ENCODE peak calls at places on chromosomes 3 and 15, in eight cellular contexts. M, W, L, R, S, Z, F and B are unnamed samples.

GRCh38 chr3:24519368-24520100 is 24.9 kb upstream of the THRB start:
- DNase-seq in F (peak), L (peak), S (no peak), M (no peak), W (no peak), R (peak), Z (no peak), B (no peak)

GRCh38 chr3:147392083-147392916 is 14.0 kb downstream of the ZIC4 start:
- DNase-seq in W (peak), Z (no peak), L (no peak), M (no peak), R (no peak), S (peak), F (no peak), B (no peak)

GRCh38 chr15:59997070-59997701 is 6.9 kb upstream of the FOXB1 start:
- DNase-seq in W (no peak), S (peak), Z (no peak), L (peak), R (no peak), M (no peak), F (no peak), B (peak)

GRCh38 chr15:67405208-67406191 is 115.4 kb upstream of the C15orf61 start:
- DNase-seq in W (no peak), L (peak), F (no peak), R (no peak), M (peak), S (no peak), Z (peak), B (no peak)

GRCh38 chr3:75337226-75337900 is 326.8 kb upstream of the FRG2C start:
- DNase-seq in S (no peak), Z (no peak), F (no peak), W (no peak), R (no peak), L (no peak), M (no peak), B (no peak)

GRCh38 chr3:175187586-175187985 is 328.5 kb downstream of the NAALADL2 start:
- DNase-seq in L (no peak), R (no peak), S (no peak), W (no peak), F (no peak), M (no peak), Z (no peak), B (no peak)

GRCh38 chr15:100043069-100043641 is 298.6 kb downstream of the ADAMTS17 start:
- DNase-seq in M (peak), R (no peak), Z (peak), W (peak), F (no peak), L (no peak), S (no peak), B (peak)

GRCh38 chr15:89666858-89667705 is 11.8 kb upstream of the KIF7 start:
- DNase-seq in S (no peak), W (no peak), M (no peak), L (no peak), R (no peak), F (no peak), Z (no peak), B (no peak)

GRCh38 chr15:92525758-92526245 is 129.8 kb downstream of the FAM174B start:
- DNase-seq in F (no peak), M (no peak), W (no peak), S (no peak), Z (no peak), R (no peak), L (no peak), B (no peak)

GRCh38 chr3:188220988-188221818 is 67.2 kb downstream of the LPP start:
- DNase-seq in L (no peak), F (peak), R (no peak), S (no peak), Z (no peak), M (no peak), W (no peak), B (no peak)

GRCh38 chr3:55592572-55592971 is 105.5 kb upstream of the WNT5A start:
- DNase-seq in S (no peak), F (no peak), R (no peak), W (no peak), Z (no peak), M (no peak), L (no peak), B (no peak)

GRCh38 chr3:41592753-41593152 is 369.1 kb downstream of the ULK4 start:
- DNase-seq in F (no peak), Z (no peak), L (no peak), S (no peak), W (no peak), M (no peak), R (no peak), B (peak)

GRCh38 chr15:59833366-59833765 is 144.2 kb upstream of the BNIP2 start:
- DNase-seq in W (no peak), S (no peak), M (no peak), F (no peak), L (no peak), R (no peak), Z (no peak), B (no peak)

GRCh38 chr15:89177633-89178306 is 43.6 kb downstream of the RLBP1 start:
- DNase-seq in F (peak), R (peak), L (peak), S (peak), W (peak), M (peak), Z (peak), B (peak)

GRCh38 chr15:59087731-59088130 is 17.2 kb upstream of the CCNB2 start:
- DNase-seq in M (no peak), Z (no peak), S (no peak), R (no peak), L (no peak), F (no peak), W (no peak), B (no peak)

GRCh38 chr3:4644954-4645353 is 151.8 kb downstream of the ITPR1 start:
- DNase-seq in L (no peak), F (no peak), W (no peak), S (no peak), M (no peak), R (no peak), Z (no peak), B (no peak)

GRCh38 chr3:18236726-18237125 is 188.4 kb downstream of the SATB1 start:
- DNase-seq in Z (no peak), S (no peak), F (no peak), L (no peak), M (no peak), R (no peak), W (no peak), B (no peak)

GRCh38 chr15:70429323-70429722 is 331.6 kb upstream of the TLE3 start:
- DNase-seq in W (no peak), R (no peak), F (no peak), S (no peak), L (no peak), M (no peak), Z (no peak), B (no peak)

GRCh38 chr3:139491027-139491700 is 14.8 kb upstream of the RBP2 start:
- DNase-seq in F (peak), M (peak), Z (no peak), S (peak), R (no peak), W (no peak), L (no peak), B (no peak)

GRCh38 chr15:43852607-43853006 is 25.8 kb downstream of the WDR76 start:
- DNase-seq in M (no peak), Z (no peak), F (no peak), S (no peak), R (no peak), L (no peak), W (no peak), B (no peak)

GRCh38 chr3:51933471-51934138 is 8.1 kb downstream of the RRP9 start:
- DNase-seq in S (peak), W (no peak), F (no peak), L (no peak), R (no peak), M (no peak), Z (no peak), B (no peak)

GRCh38 chr15:69357773-69358765 is 56.1 kb upstream of the KIF23 start:
- DNase-seq in M (no peak), S (no peak), L (peak), R (no peak), W (no peak), F (peak), Z (peak), B (no peak)

GRCh38 chr3:195097331-195098255 is 173.4 kb downstream of the XXYLT1 start:
- DNase-seq in W (peak), L (no peak), Z (no peak), S (no peak), M (no peak), F (no peak), R (no peak), B (peak)

GRCh38 chr15:39565851-39566250 is 15.0 kb upstream of the THBS1 start:
- DNase-seq in W (no peak), M (no peak), R (no peak), S (no peak), L (no peak), F (no peak), Z (no peak), B (no peak)

GRCh38 chr3:98886525-98886924 is 15.0 kb downstream of the DCBLD2 start:
- DNase-seq in Z (no peak), S (no peak), W (peak), M (no peak), F (no peak), R (no peak), L (no peak), B (no peak)

DNA sequence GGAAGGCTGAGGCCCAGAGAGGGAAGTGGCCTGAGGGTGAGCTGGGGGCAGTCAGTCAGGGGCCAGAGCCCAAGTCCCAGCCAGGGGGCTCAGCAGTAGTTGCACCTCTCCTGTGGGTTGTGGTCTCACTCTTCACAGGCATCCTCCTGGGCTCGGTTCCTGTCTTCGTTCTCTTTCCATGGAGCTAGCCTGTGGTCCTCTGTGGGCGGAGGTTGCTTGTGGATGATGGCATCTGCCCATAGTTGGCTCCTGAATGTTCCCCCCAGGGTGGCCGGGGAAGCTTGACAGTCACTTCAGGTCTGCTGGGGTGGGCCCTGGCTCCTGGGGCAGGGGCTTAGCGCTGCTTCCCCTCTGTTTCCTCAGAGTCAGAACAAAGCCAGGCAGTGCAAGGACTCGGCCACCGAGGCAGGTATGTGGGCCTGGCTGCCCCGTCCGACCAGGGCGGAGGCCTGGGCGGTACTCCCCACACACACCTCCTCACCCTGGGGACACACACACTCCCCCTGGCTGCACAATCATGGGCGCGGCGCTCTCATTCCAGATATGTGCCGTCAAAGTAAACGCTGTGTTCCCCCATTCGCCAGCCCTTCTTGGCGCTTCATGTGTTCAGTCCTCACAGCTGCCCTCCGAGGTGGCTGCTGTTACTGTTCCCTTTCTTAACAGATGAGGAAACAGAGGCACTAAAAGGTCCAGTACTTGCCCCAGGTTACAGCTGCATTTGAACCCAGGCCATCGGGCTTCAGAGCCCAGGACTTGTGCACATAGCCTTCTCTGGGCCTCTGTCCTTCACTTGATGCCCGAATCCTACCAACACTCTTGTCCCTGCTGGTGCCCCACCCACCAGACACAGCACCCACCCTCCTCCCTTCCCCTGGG is 34.5 kb downstream of the PSTPIP1 start:
- DNase-seq in F (no peak), S (peak), M (no peak), W (no peak), L (no peak), R (no peak), Z (no peak), B (no peak)
- TF ChIP-seq MAX in F (no peak), S (no peak), M (no peak), W (no peak), L (no peak), R (no peak), Z (no peak), B (no peak)

GRCh38 chr15:98648654-98649537 is 557 bp downstream of the IGF1R start:
- DNase-seq in M (peak), Z (no peak), W (peak), L (peak), S (no peak), F (no peak), R (no peak), B (peak)
- TF ChIP-seq CTCF in M (peak), Z (no peak), W (peak), L (no peak), S (no peak), F (peak), R (no peak), B (no peak)

DNA sequence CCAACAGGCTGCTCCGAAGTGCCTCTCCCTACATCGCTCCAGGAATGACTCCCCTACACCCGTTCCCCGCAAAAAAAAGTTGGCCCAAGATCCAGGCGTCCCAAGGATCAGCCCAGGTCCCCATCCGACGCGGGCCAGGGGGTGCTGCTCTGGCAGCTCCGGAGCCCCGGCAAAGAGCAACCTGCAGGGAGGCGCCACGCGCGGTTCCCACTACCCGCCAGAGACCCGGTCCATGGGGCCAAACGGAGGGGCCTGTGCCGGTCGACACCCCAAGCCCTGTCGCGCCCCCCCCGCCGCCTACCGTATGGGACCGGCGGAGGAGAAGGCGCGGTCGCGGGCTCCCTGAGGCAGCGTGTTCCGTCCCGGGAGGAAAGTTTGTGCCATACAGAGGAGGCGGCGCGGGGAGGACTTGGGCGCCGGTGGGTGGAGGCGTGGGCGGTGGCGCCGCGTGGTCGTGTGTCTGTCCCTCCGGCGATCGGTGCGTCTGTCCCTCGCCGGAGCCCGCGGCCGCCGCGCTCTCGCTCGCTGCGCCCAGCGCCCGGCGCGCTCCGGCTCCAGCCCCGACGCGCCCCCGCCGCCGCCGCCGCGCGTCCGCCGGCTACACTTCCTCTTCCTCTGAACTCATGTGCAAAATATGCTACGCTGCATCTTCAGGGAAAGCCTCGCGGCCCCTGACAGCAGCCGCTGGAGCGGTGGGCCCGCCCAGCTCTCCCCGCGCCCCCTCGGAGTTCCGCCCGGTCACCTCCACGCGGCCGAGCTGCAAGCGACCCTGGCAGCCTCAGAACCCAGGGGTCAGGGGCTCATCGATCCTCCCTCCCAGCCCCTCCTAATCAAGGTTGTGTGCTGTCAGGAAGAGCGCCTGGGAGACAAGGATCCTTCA is at the start of gene RFTN1:
- DNase-seq in S (peak), M (no peak), W (peak), L (no peak), Z (no peak), R (no peak), F (no peak), B (peak)
- TF ChIP-seq POLR2A in S (no peak), M (peak), W (peak), L (no peak), Z (no peak), R (peak), F (no peak), B (no peak)

DNA sequence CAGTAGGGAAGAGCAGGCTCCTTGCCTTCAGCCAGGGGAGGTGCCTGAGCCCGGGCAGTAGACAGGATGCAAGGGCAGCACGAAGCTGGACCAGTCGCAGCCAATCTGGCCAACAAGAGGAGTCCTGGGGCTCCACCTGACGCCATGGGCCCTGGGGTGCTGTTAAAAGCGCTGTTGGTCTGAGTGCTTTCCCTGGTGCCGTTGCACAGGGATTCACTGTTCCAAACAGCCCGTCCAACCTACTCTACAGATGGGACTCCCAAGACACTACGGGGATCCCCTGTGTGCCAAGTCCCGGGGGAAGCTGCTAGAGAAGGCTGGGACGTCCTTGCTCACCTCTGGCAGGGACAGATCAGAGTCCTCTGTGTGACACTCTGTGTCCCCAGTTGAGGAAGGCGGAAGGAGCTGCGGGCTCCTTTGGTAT is 632 bp downstream of the CTSH start:
- DNase-seq in F (no peak), W (no peak), L (no peak), Z (no peak), S (no peak), M (no peak), R (no peak), B (peak)
- TF ChIP-seq MAX in F (no peak), W (no peak), L (no peak), Z (no peak), S (no peak), M (no peak), R (no peak), B (no peak)